ENCODE peak calls at places on chromosomes 1 and 21, in six cellular contexts. A is body of pancreas; K is natural killer cell; Q is omental fat pad; U is aorta; R is activated naive CD8-positive, alpha-beta T cell treated with anti-CD3 and anti-CD28 coated beads, Interleukin-2, amount 10 ng/mL, durations not matched to agents 7 days and 5 days. D is an unnamed sample.

GRCh38 chr1:26028490-26028980 is 7.0 kb downstream of the EXTL1 start:
- ATAC-seq in A (no peak), K (no peak), Q (no peak), U (no peak), R (no peak), D (no peak)

GRCh38 chr21:43854773-43855633 is 10.0 kb upstream of the AGPAT3 start:
- ATAC-seq in A (no peak), K (no peak), Q (no peak), U (no peak), R (peak; percentile 100), D (no peak)

GRCh38 chr1:183106746-183107145 is 79.3 kb upstream of the LAMC2 start:
- ATAC-seq in A (no peak), K (no peak), Q (no peak), U (no peak), R (no peak), D (no peak)

GRCh38 chr1:41560496-41560895 is 76.0 kb upstream of the EDN2 start:
- ATAC-seq in A (no peak), K (no peak), Q (no peak), U (no peak), R (no peak), D (no peak)

GRCh38 chr1:14881775-14882672 is 271.5 kb upstream of the TMEM51 start:
- ATAC-seq in A (peak; percentile 43), K (no peak), Q (no peak), U (no peak), R (no peak), D (no peak)

GRCh38 chr1:21293537-21294265 is 3.4 kb upstream of the ECE1 start:
- ATAC-seq in A (no peak), K (peak; percentile 15), Q (no peak), U (no peak), R (peak; percentile 30), D (no peak)

GRCh38 chr1:206068314-206068713 is 15.3 kb downstream of the RHEX start:
- ATAC-seq in A (no peak), K (no peak), Q (no peak), U (no peak), R (no peak), D (no peak)

GRCh38 chr1:212242288-212242984 is 42.8 kb upstream of the PPP2R5A start:
- ATAC-seq in A (peak; percentile 19), K (peak; percentile 48), Q (no peak), U (no peak), R (no peak), D (peak; percentile 48)

GRCh38 chr1:108152782-108153222 is 47.3 kb downstream of the SLC25A24 start:
- ATAC-seq in A (no peak), K (no peak), Q (no peak), U (no peak), R (no peak), D (no peak)

GRCh38 chr1:58764294-58764978 is 19.4 kb downstream of the JUN start:
- ATAC-seq in A (no peak), K (no peak), Q (peak; percentile 61), U (no peak), R (no peak), D (no peak)

GRCh38 chr1:67313934-67314671 is 6.4 kb downstream of the IL12RB2 start:
- ATAC-seq in A (no peak), K (no peak), Q (no peak), U (no peak), R (peak; percentile 17), D (no peak)

GRCh38 chr1:100528861-100529260 is 9.1 kb upstream of the GPR88 start:
- ATAC-seq in A (no peak), K (no peak), Q (no peak), U (peak; percentile 30), R (no peak), D (no peak)

GRCh38 chr1:43235451-43236121 is 34.2 kb upstream of the TMEM125 start:
- ATAC-seq in A (no peak), K (no peak), Q (no peak), U (no peak), R (no peak), D (no peak)

GRCh38 chr1:1345384-1345783 is 3.8 kb downstream of the DVL1 start:
- ATAC-seq in A (no peak), K (no peak), Q (no peak), U (no peak), R (no peak), D (no peak)

GRCh38 chr21:31873696-31874599 is 1.1 kb downstream of the HUNK start:
- ATAC-seq in A (peak; percentile 58), K (peak; percentile 38), Q (peak; percentile 41), U (no peak), R (peak; percentile 56), D (peak; percentile 40)

GRCh38 chr1:26838474-26839338 is 12.2 kb downstream of the ZDHHC18 start:
- ATAC-seq in A (no peak), K (peak; percentile 88), Q (no peak), U (peak; percentile 36), R (no peak), D (no peak)

GRCh38 chr1:56713112-56713511 is 68.0 kb downstream of the PRKAA2 start:
- ATAC-seq in A (no peak), K (no peak), Q (no peak), U (no peak), R (no peak), D (no peak)

GRCh38 chr1:212450331-212450881 is 17.7 kb downstream of the NENF start:
- ATAC-seq in A (no peak), K (no peak), Q (no peak), U (no peak), R (no peak), D (no peak)

GRCh38 chr1:246679211-246680177 is 44.7 kb upstream of the SCCPDH start:
- ATAC-seq in A (no peak), K (no peak), Q (no peak), U (no peak), R (no peak), D (no peak)

GRCh38 chr1:234545512-234546386 is 64.2 kb downstream of the IRF2BP2 start:
- ATAC-seq in A (peak; percentile 63), K (no peak), Q (no peak), U (no peak), R (no peak), D (peak; percentile 32)

GRCh38 chr21:41932576-41933258 is 21.1 kb downstream of the C2CD2 start:
- ATAC-seq in A (peak; percentile 50), K (no peak), Q (peak; percentile 45), U (peak; percentile 77), R (no peak), D (peak; percentile 54)

GRCh38 chr1:87986154-87986914 is 657.7 kb downstream of the LMO4 start:
- ATAC-seq in A (no peak), K (no peak), Q (no peak), U (no peak), R (no peak), D (no peak)

GRCh38 chr1:35499652-35500176 is 57.5 kb downstream of the KIAA0319L start:
- ATAC-seq in A (no peak), K (peak; percentile 53), Q (no peak), U (no peak), R (peak; percentile 93), D (no peak)

GRCh38 chr1:174965006-174965971 is 34.5 kb upstream of the CACYBP start:
- ATAC-seq in A (peak; percentile 43), K (peak; percentile 54), Q (peak; percentile 38), U (peak; percentile 71), R (peak; percentile 11), D (peak; percentile 44)

GRCh38 chr1:3350441-3351261 is 103.8 kb upstream of the ARHGEF16 start:
- ATAC-seq in A (no peak), K (no peak), Q (no peak), U (peak; percentile 82), R (no peak), D (peak; percentile 38)

GRCh38 chr1:11482186-11482585 is 3.2 kb downstream of the DISP3 start:
- ATAC-seq in A (no peak), K (no peak), Q (no peak), U (no peak), R (no peak), D (no peak)

GRCh38 chr1:163347106-163347505 is 25.4 kb downstream of the NUF2 start:
- ATAC-seq in A (no peak), K (no peak), Q (no peak), U (no peak), R (no peak), D (no peak)

GRCh38 chr1:67599085-67599484 is 85.9 kb upstream of the GADD45A start:
- ATAC-seq in A (no peak), K (no peak), Q (no peak), U (no peak), R (no peak), D (no peak)

GRCh38 chr1:100616121-100616621 is 78.2 kb downstream of the GPR88 start:
- ATAC-seq in A (peak; percentile 27), K (no peak), Q (no peak), U (no peak), R (no peak), D (no peak)